ENCODE peak calls at places on chromosome 1, in four cellular contexts. One of them, this sample, is unnamed.

GRCh38 chr1:228416217-228416971 is at the start of gene TRIM17:
- DNase-seq in ascending aorta: no peak
- DNase-seq in IMR-90: no peak
- DNase-seq in tibial nerve: no peak
- DNase-seq in this sample: no peak

GRCh38 chr1:218592688-218593087 is 247.6 kb downstream of the TGFB2 start:
- DNase-seq in IMR-90: peak; percentile 54
- DNase-seq in ascending aorta: no peak
- DNase-seq in tibial nerve: no peak
- DNase-seq in this sample: peak; percentile 55

GRCh38 chr1:114033219-114033706 is 54.0 kb downstream of the OLFML3 start:
- DNase-seq in tibial nerve: no peak
- DNase-seq in ascending aorta: no peak
- DNase-seq in IMR-90: no peak
- DNase-seq in this sample: no peak

GRCh38 chr1:169368406-169368769 is 393 bp downstream of the BLZF1 start:
- DNase-seq in IMR-90: peak; percentile 2
- DNase-seq in tibial nerve: no peak
- DNase-seq in ascending aorta: no peak
- DNase-seq in this sample: no peak

GRCh38 chr1:218588555-218589172 is 243.5 kb downstream of the TGFB2 start:
- DNase-seq in IMR-90: no peak
- DNase-seq in ascending aorta: no peak
- DNase-seq in tibial nerve: no peak
- DNase-seq in this sample: no peak

GRCh38 chr1:93616996-93617669 is 64.5 kb downstream of the BCAR3 start:
- DNase-seq in IMR-90: no peak
- DNase-seq in ascending aorta: peak; percentile 62
- DNase-seq in tibial nerve: no peak
- DNase-seq in this sample: no peak

GRCh38 chr1:27427836-27428315 is 35.5 kb downstream of the GPR3 start:
- DNase-seq in tibial nerve: no peak
- DNase-seq in ascending aorta: no peak
- DNase-seq in IMR-90: no peak
- DNase-seq in this sample: no peak

GRCh38 chr1:219587817-219588561 is 24.9 kb downstream of the ZC3H11B start:
- DNase-seq in ascending aorta: no peak
- DNase-seq in IMR-90: peak; percentile 71
- DNase-seq in tibial nerve: no peak
- DNase-seq in this sample: no peak

GRCh38 chr1:197519741-197520334 is 251.8 kb downstream of the CRB1 start:
- DNase-seq in tibial nerve: no peak
- DNase-seq in ascending aorta: no peak
- DNase-seq in IMR-90: peak; percentile 12
- DNase-seq in this sample: no peak

GRCh38 chr1:40039245-40039756 is 1.2 kb upstream of the CAP1 start:
- DNase-seq in ascending aorta: no peak
- DNase-seq in IMR-90: peak; percentile 37
- DNase-seq in tibial nerve: peak; percentile 44
- DNase-seq in this sample: no peak

GRCh38 chr1:36204347-36204909 is 19.8 kb upstream of the THRAP3 start:
- DNase-seq in ascending aorta: no peak
- DNase-seq in tibial nerve: no peak
- DNase-seq in IMR-90: no peak
- DNase-seq in this sample: no peak

GRCh38 chr1:97090725-97091124 is 369.1 kb downstream of the PTBP2 start:
- DNase-seq in IMR-90: no peak
- DNase-seq in ascending aorta: no peak
- DNase-seq in tibial nerve: no peak
- DNase-seq in this sample: no peak

GRCh38 chr1:22749919-22750670 is 39.5 kb downstream of the EPHB2 start:
- DNase-seq in ascending aorta: peak; percentile 33
- DNase-seq in tibial nerve: peak; percentile 44
- DNase-seq in IMR-90: peak; percentile 98
- DNase-seq in this sample: peak; percentile 82

GRCh38 chr1:110006516-110006915 is 22.0 kb downstream of the AHCYL1 start:
- DNase-seq in ascending aorta: no peak
- DNase-seq in IMR-90: no peak
- DNase-seq in tibial nerve: no peak
- DNase-seq in this sample: no peak
- H3K27ac ChIP-seq in ascending aorta: no peak overlapping the region
- H3K27ac ChIP-seq in IMR-90: no peak overlapping the region
- H3K27ac ChIP-seq in tibial nerve: no peak overlapping the region
- H3K27ac ChIP-seq in this sample: no peak overlapping the region

GRCh38 chr1:79708646-79709237 is 702.2 kb upstream of the ADGRL4 start:
- DNase-seq in ascending aorta: no peak
- DNase-seq in IMR-90: no peak
- DNase-seq in tibial nerve: no peak
- DNase-seq in this sample: no peak
- H3K4me3 ChIP-seq in ascending aorta: no peak overlapping the region
- H3K4me3 ChIP-seq in IMR-90: no peak overlapping the region
- H3K4me3 ChIP-seq in tibial nerve: no peak overlapping the region
- H3K4me3 ChIP-seq in this sample: no peak overlapping the region

GRCh38 chr1:912740-913301 is 10.9 kb upstream of the SAMD11 start:
- DNase-seq in ascending aorta: peak; percentile 4
- DNase-seq in IMR-90: no peak
- DNase-seq in tibial nerve: no peak
- DNase-seq in this sample: no peak

GRCh38 chr1:910881-911721 is 12.6 kb upstream of the SAMD11 start:
- DNase-seq in IMR-90: peak; percentile 31
- DNase-seq in tibial nerve: no peak
- DNase-seq in ascending aorta: no peak
- DNase-seq in this sample: peak; percentile 47

GRCh38 chr1:910311-910880 is 13.3 kb upstream of the SAMD11 start:
- DNase-seq in ascending aorta: peak; percentile 3
- DNase-seq in tibial nerve: no peak
- DNase-seq in IMR-90: no peak
- DNase-seq in this sample: peak; percentile 29

GRCh38 chr1:913491-914252 is 10.1 kb upstream of the SAMD11 start:
- DNase-seq in tibial nerve: no peak
- DNase-seq in ascending aorta: peak; percentile 6
- DNase-seq in IMR-90: no peak
- DNase-seq in this sample: no peak

DNA sequence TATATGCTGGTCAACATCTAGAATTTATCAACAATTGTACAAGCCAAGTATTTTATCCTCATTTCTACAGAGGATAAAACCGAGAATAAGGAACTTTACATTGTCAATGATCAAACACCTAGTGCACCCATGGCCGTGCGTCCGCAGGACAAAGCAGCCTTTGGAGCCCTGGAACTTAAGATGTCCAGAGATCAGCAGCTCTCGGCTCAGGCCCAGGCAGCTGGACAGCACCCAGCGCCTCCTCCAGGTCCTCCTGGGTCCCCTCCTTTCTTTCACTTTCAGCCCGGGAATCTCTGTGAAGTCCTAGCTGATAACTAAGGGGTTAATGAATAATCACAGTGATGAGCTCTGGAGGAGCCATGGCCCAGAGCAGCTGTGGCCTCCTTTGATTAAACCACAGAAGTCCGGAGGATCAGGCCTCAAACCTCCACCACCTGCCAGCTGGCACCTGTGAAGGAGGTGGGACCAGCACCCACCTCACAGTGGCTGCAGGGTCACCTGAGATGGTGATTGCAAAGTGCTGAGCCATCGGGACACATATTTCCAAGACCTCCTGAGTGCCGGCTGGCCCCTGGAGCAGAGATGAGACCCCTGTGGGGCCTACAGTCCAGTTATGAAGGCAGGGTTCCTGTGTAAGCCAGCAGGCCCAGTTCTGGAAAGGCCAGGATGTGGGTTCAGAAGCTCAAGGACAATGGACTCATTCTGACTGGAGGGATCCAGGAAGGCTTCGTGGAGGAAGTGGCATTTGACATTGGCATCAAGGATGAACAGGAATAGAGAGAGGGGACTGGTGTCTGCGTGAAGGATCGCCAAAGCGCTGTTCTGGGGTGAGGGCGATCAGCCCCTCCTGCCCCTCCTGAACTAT is 11.6 kb upstream of the SAMD11 start:
- DNase-seq in IMR-90: no peak
- DNase-seq in ascending aorta: no peak
- DNase-seq in tibial nerve: no peak
- DNase-seq in this sample: no peak
- H3K27ac ChIP-seq in IMR-90: no peak overlapping the region
- H3K27ac ChIP-seq in ascending aorta: no peak overlapping the region
- H3K27ac ChIP-seq in tibial nerve: no peak overlapping the region
- H3K27ac ChIP-seq in this sample: no peak overlapping the region

DNA sequence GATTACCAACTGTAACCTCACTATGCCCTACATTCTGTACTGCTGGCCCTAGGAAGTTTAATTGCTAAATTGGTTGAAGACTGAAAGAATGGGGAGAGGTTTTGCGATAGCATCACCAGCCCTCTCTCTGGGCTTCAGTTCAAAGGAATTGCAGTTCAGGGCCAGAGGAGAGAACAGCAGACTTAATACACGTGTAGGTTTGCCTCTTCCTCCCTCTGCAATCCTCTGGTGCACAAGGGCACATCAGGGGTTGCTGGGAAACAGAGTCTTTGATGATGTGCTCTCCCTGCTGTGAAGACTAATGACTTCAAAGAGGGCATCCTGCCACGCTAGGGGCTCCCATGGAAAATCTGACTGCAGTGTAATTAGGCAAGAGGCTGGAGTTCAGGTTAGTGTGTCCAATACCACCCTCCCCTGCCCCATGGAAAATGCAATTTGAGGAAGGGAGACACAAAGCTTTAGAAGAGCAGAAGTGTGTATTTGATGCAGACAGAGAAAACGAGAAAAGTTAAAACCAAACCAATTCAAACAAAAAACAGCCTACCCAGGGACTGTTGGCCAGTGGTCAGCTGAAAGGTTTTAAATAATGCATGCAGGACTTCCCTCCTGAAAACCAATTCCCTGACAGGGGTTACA is 167.9 kb downstream of the ASTN1 start:
- DNase-seq in ascending aorta: no peak
- DNase-seq in tibial nerve: no peak
- DNase-seq in IMR-90: no peak
- DNase-seq in this sample: no peak
- H3K4me3 ChIP-seq in ascending aorta: no peak overlapping the region
- H3K4me3 ChIP-seq in tibial nerve: no peak overlapping the region
- H3K4me3 ChIP-seq in IMR-90: no peak overlapping the region
- H3K4me3 ChIP-seq in this sample: no peak overlapping the region

GRCh38 chr1:81731989-81732388 is 68.7 kb upstream of the ADGRL2 start:
- DNase-seq in tibial nerve: no peak
- DNase-seq in IMR-90: no peak
- DNase-seq in ascending aorta: no peak
- DNase-seq in this sample: no peak

GRCh38 chr1:81730881-81731280 is 69.9 kb upstream of the ADGRL2 start:
- DNase-seq in IMR-90: no peak
- DNase-seq in tibial nerve: no peak
- DNase-seq in ascending aorta: no peak
- DNase-seq in this sample: no peak

GRCh38 chr1:81729239-81729638 is 71.5 kb upstream of the ADGRL2 start:
- DNase-seq in tibial nerve: no peak
- DNase-seq in IMR-90: no peak
- DNase-seq in ascending aorta: no peak
- DNase-seq in this sample: no peak

GRCh38 chr1:81733465-81733864 is 67.3 kb upstream of the ADGRL2 start:
- DNase-seq in tibial nerve: no peak
- DNase-seq in IMR-90: no peak
- DNase-seq in ascending aorta: no peak
- DNase-seq in this sample: no peak

DNA sequence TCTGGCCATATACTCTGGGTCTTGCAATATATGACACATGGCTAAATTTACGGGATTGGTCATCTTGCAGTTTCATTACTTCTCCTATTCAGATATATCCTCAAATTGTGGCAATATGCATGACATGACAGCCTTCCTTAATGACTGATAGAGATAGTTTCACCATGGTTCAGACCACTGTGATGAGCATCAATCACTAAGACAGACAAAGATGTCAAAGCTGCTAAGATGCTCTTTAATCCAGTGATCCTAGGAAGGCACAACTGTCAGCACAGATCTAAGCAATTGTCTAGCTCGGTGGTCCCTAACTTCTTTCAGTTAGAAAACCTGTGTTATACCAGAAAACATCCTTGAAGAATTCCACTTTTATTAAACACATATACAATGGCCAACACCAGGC is 70.9 kb upstream of the ADGRL2 start:
- DNase-seq in tibial nerve: no peak
- DNase-seq in ascending aorta: no peak
- DNase-seq in IMR-90: no peak
- DNase-seq in this sample: no peak
- H3K27ac ChIP-seq in tibial nerve: no peak overlapping the region
- H3K27ac ChIP-seq in ascending aorta: no peak overlapping the region
- H3K27ac ChIP-seq in IMR-90: no peak overlapping the region
- H3K27ac ChIP-seq in this sample: no peak overlapping the region